ENCODE peak calls at places on chromosomes 6 and 20, in eight cellular contexts. H is body of pancreas; G is fibroblast of lung; C is upper lobe of right lung; O is lung; A is MM.1S; L is CD4-positive, alpha-beta memory T cell; Z is ovary. T is an unnamed sample.
A peak's percentile ranks its signal among the peaks of the same experiment; 100 is the strongest.

GRCh38 chr20:58706975-58707681 is 14.5 kb downstream of the NPEPL1 start:
- DNase-seq in H (no peak), G (no peak), C (peak; percentile 57), O (peak; percentile 24), A (no peak), L (no peak), Z (no peak), T (peak; percentile 29)

GRCh38 chr6:90701146-90701781 is 114.4 kb upstream of the MAP3K7 start:
- DNase-seq in H (no peak), G (no peak), C (no peak), O (no peak), A (peak; percentile 36), L (no peak), Z (no peak), T (no peak)

GRCh38 chr6:322205-322930 is 30.1 kb downstream of the DUSP22 start:
- DNase-seq in H (no peak), G (no peak), C (peak; percentile 49), O (no peak), A (peak; percentile 86), L (no peak), Z (no peak), T (no peak)

GRCh38 chr20:56554869-56555268 is 21.8 kb downstream of the FAM209B start:
- DNase-seq in H (no peak), G (peak; percentile 98), C (no peak), O (peak; percentile 51), A (peak; percentile 97), L (no peak), Z (peak; percentile 18), T (no peak)

GRCh38 chr6:109379706-109380105 is 2.6 kb downstream of the CD164 start:
- DNase-seq in H (no peak), G (peak; percentile 70), C (no peak), O (no peak), A (no peak), L (no peak), Z (no peak), T (no peak)

GRCh38 chr20:3128585-3128984 is 31.1 kb downstream of the FASTKD5 start:
- DNase-seq in H (no peak), G (no peak), C (no peak), O (no peak), A (no peak), L (no peak), Z (no peak), T (no peak)

GRCh38 chr6:30903236-30903635 is 4.8 kb upstream of the GTF2H4 start:
- DNase-seq in H (no peak), G (no peak), C (no peak), O (no peak), A (no peak), L (no peak), Z (no peak), T (no peak)

GRCh38 chr20:23668477-23668951 is 20.3 kb downstream of the CST4 start:
- DNase-seq in H (peak; percentile 50), G (peak; percentile 19), C (no peak), O (peak; percentile 66), A (peak; percentile 47), L (no peak), Z (peak; percentile 47), T (peak; percentile 62)

GRCh38 chr20:49894073-49894470 is 21.3 kb downstream of the SPATA2 start:
- DNase-seq in H (no peak), G (no peak), C (no peak), O (no peak), A (no peak), L (no peak), Z (no peak), T (no peak)

GRCh38 chr6:158416841-158417759 is 104.8 kb downstream of the TULP4 start:
- DNase-seq in H (no peak), G (peak; percentile 38), C (no peak), O (no peak), A (no peak), L (no peak), Z (no peak), T (no peak)

GRCh38 chr6:78526432-78526831 is 340.9 kb upstream of the IRAK1BP1 start:
- DNase-seq in H (no peak), G (no peak), C (no peak), O (no peak), A (no peak), L (no peak), Z (no peak), T (no peak)

GRCh38 chr6:166586424-166587156 is at the start of gene RAMACL:
- DNase-seq in H (no peak), G (no peak), C (no peak), O (no peak), A (no peak), L (peak; percentile 45), Z (no peak), T (peak; percentile 56)

GRCh38 chr6:153129873-153130514 is 1.1 kb downstream of the RGS17 start:
- DNase-seq in H (no peak), G (peak; percentile 35), C (no peak), O (no peak), A (no peak), L (no peak), Z (no peak), T (peak; percentile 39)

GRCh38 chr6:108117427-108118358 is 43.2 kb upstream of the OSTM1 start:
- DNase-seq in H (no peak), G (peak; percentile 28), C (peak; percentile 79), O (no peak), A (peak; percentile 65), L (no peak), Z (no peak), T (peak; percentile 71)

GRCh38 chr20:25055711-25056492 is 2.0 kb downstream of the ACSS1 start:
- DNase-seq in H (peak; percentile 22), G (peak; percentile 42), C (no peak), O (no peak), A (no peak), L (no peak), Z (peak; percentile 49), T (peak; percentile 59)

GRCh38 chr6:110703906-110704594 is 111.2 kb downstream of the CDK19 start:
- DNase-seq in H (no peak), G (no peak), C (no peak), O (no peak), A (no peak), L (no peak), Z (no peak), T (no peak)

GRCh38 chr6:94323853-94324252 is 904.5 kb upstream of the EPHA7 start:
- DNase-seq in H (no peak), G (no peak), C (no peak), O (no peak), A (no peak), L (no peak), Z (no peak), T (no peak)

GRCh38 chr20:2759603-2760360 is 40.6 kb downstream of the CPXM1 start:
- DNase-seq in H (no peak), G (no peak), C (no peak), O (no peak), A (no peak), L (no peak), Z (no peak), T (no peak)

GRCh38 chr20:24303393-24303792 is 166.0 kb upstream of the SYNDIG1 start:
- DNase-seq in H (no peak), G (no peak), C (no peak), O (no peak), A (peak; percentile 41), L (no peak), Z (no peak), T (no peak)

DNA sequence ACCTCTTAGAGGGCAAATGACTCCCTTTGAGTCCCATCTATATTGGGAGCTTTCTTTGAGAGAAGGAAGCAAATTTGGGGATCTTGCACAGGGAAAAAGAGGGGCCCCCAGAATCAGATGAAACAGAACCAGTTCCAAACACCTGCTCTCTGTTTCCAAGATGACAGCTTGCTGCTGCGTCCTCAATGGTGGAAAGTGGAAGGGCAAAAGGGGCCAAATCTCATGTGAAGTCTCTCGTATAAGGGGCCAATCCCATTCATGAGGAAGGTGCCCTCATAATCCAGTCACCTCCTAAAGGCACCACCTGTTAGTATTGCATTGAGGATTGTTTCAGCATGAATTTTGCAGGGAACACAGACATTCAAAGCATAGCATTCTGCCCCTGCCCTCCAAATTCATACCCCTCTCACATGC is 483 bp upstream of the SERPINB1 start:
- DNase-seq in H (no peak), G (no peak), C (no peak), O (no peak), A (no peak), L (no peak), Z (no peak), T (no peak)
- H3K27ac ChIP-seq in H (peak overlapping the region; percentile 96), G (peak overlapping the region; percentile 93), C (peak overlapping the region; percentile 95), O (peak overlapping the region; percentile 95), A (no peak overlapping the region), L (peak overlapping the region; percentile 73), Z (peak overlapping the region; percentile 75), T (peak overlapping the region; percentile 79)

GRCh38 chr20:59925894-59926293 is 7.5 kb downstream of the SYCP2 start:
- DNase-seq in H (no peak), G (no peak), C (no peak), O (no peak), A (no peak), L (no peak), Z (no peak), T (no peak)
- H3K27ac ChIP-seq in H (no peak overlapping the region), G (no peak overlapping the region), C (no peak overlapping the region), O (no peak overlapping the region), A (no peak overlapping the region), L (no peak overlapping the region), Z (no peak overlapping the region), T (no peak overlapping the region)

DNA sequence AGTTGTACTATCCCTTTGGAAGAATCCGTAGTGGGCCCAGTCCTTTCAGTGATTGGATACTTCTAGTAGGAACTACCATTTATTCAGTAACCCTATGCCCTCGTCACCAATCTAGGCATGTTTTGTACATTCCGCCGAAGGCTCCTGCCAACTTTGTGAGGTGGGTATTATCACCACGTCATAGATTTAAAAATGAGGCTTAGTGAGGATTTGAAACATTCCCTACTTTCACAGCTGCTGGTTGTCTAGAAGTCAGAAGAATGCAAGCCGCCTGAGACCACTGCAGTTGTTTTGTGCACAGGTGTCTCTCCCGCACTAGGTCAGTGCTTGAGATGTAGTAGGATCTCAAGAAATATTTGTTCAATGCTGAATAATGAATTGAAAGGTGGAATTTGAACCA is 32.6 kb downstream of the ENPP1 start:
- DNase-seq in H (no peak), G (no peak), C (no peak), O (no peak), A (no peak), L (no peak), Z (no peak), T (no peak)
- H3K27ac ChIP-seq in H (no peak overlapping the region), G (no peak overlapping the region), C (no peak overlapping the region), O (no peak overlapping the region), A (no peak overlapping the region), L (no peak overlapping the region), Z (no peak overlapping the region), T (no peak overlapping the region)

GRCh38 chr6:167840160-167840525 is 13.4 kb downstream of the AFDN start:
- DNase-seq in H (no peak), G (no peak), C (no peak), O (no peak), A (no peak), L (no peak), Z (no peak), T (no peak)

GRCh38 chr6:167840526-167841179 is 13.9 kb downstream of the AFDN start:
- DNase-seq in H (no peak), G (no peak), C (no peak), O (no peak), A (no peak), L (no peak), Z (no peak), T (no peak)

GRCh38 chr6:167839343-167839742 is 12.6 kb downstream of the AFDN start:
- DNase-seq in H (no peak), G (no peak), C (no peak), O (no peak), A (no peak), L (no peak), Z (no peak), T (no peak)

GRCh38 chr6:167838207-167838748 is 11.6 kb downstream of the AFDN start:
- DNase-seq in H (no peak), G (no peak), C (no peak), O (no peak), A (no peak), L (no peak), Z (no peak), T (no peak)

GRCh38 chr6:167839755-167840154 is 13.0 kb downstream of the AFDN start:
- DNase-seq in H (no peak), G (no peak), C (no peak), O (no peak), A (no peak), L (no peak), Z (no peak), T (no peak)
- H3K27ac ChIP-seq in H (peak overlapping the region; percentile 6), G (no peak overlapping the region), C (no peak overlapping the region), O (no peak overlapping the region), A (no peak overlapping the region), L (no peak overlapping the region), Z (no peak overlapping the region), T (no peak overlapping the region)